ENCODE peak calls at places on chromosomes 16 and 17, in six cellular contexts. P, E, T, Q, A and Y are unnamed samples.

GRCh38 chr17:59427996-59428395 is 96.5 kb downstream of the YPEL2 start:
- DNase-seq in P (no peak), E (peak), T (peak), Q (no peak), A (no peak), Y (peak)

GRCh38 chr16:81586421-81586820 is 141.8 kb downstream of the CMIP start:
- DNase-seq in P (no peak), E (no peak), T (no peak), Q (no peak), A (no peak), Y (no peak)

GRCh38 chr17:76478730-76479514 is 11.5 kb downstream of the AANAT start:
- DNase-seq in P (no peak), E (no peak), T (no peak), Q (no peak), A (no peak), Y (no peak)

GRCh38 chr17:12627177-12627629 is 38.5 kb upstream of the MYOCD start:
- DNase-seq in P (no peak), E (peak), T (peak), Q (peak), A (no peak), Y (no peak)

GRCh38 chr16:88785106-88785924 is at the start of gene PIEZO1:
- DNase-seq in P (peak), E (peak), T (peak), Q (no peak), A (peak), Y (no peak)

GRCh38 chr17:7021993-7022778 is 664 bp upstream of the BCL6B start:
- DNase-seq in P (peak), E (peak), T (peak), Q (peak), A (peak), Y (peak)

GRCh38 chr16:27405546-27406451 is 3.8 kb downstream of the IL21R start:
- DNase-seq in P (no peak), E (peak), T (no peak), Q (peak), A (no peak), Y (no peak)

GRCh38 chr16:88746511-88746910 is 38.5 kb downstream of the PIEZO1 start:
- DNase-seq in P (no peak), E (peak), T (peak), Q (no peak), A (peak), Y (no peak)

GRCh38 chr16:72072514-72073342 is 9.7 kb downstream of the HPR start:
- DNase-seq in P (no peak), E (peak), T (no peak), Q (peak), A (no peak), Y (no peak)

GRCh38 chr16:83793179-83793578 is 14.6 kb upstream of the HSBP1 start:
- DNase-seq in P (no peak), E (no peak), T (no peak), Q (no peak), A (no peak), Y (no peak)

GRCh38 chr17:60372790-60373483 is 19.0 kb downstream of the USP32 start:
- DNase-seq in P (no peak), E (peak), T (no peak), Q (no peak), A (no peak), Y (no peak)

GRCh38 chr17:63950940-63951907 is 19.1 kb upstream of the CD79B start:
- DNase-seq in P (no peak), E (no peak), T (no peak), Q (no peak), A (no peak), Y (no peak)

GRCh38 chr16:1526608-1527555 is 6.6 kb upstream of the TMEM204 start:
- DNase-seq in P (no peak), E (no peak), T (no peak), Q (no peak), A (no peak), Y (no peak)

GRCh38 chr16:943971-944370 is 26.8 kb downstream of the LMF1 start:
- DNase-seq in P (no peak), E (no peak), T (no peak), Q (no peak), A (no peak), Y (no peak)

GRCh38 chr17:78541488-78542237 is 35.5 kb downstream of the DNAH17 start:
- DNase-seq in P (no peak), E (no peak), T (peak), Q (no peak), A (no peak), Y (no peak)

GRCh38 chr17:4232168-4232813 is 31.5 kb downstream of the ANKFY1 start:
- DNase-seq in P (no peak), E (peak), T (no peak), Q (no peak), A (no peak), Y (no peak)

GRCh38 chr17:66841328-66841727 is 6.4 kb downstream of the CACNG5 start:
- DNase-seq in P (no peak), E (no peak), T (no peak), Q (no peak), A (no peak), Y (no peak)

GRCh38 chr17:66542183-66542966 is 240.0 kb downstream of the PRKCA start:
- DNase-seq in P (no peak), E (peak), T (no peak), Q (no peak), A (no peak), Y (no peak)

GRCh38 chr16:1791256-1791942 is 2.1 kb downstream of the IGFALS start:
- DNase-seq in P (no peak), E (no peak), T (peak), Q (no peak), A (no peak), Y (no peak)

GRCh38 chr17:2924211-2924610 is 128.0 kb downstream of the RAP1GAP2 start:
- DNase-seq in P (no peak), E (peak), T (no peak), Q (no peak), A (no peak), Y (no peak)

GRCh38 chr17:65553009-65553645 is 8.3 kb downstream of the AXIN2 start:
- DNase-seq in P (no peak), E (peak), T (no peak), Q (no peak), A (no peak), Y (no peak)

GRCh38 chr17:65163990-65164495 is 26.9 kb downstream of the RGS9 start:
- DNase-seq in P (no peak), E (peak), T (no peak), Q (no peak), A (no peak), Y (no peak)

GRCh38 chr16:87789437-87790277 is 23.9 kb upstream of the KLHDC4 start:
- DNase-seq in P (no peak), E (peak), T (peak), Q (no peak), A (no peak), Y (no peak)

GRCh38 chr17:82892869-82893565 is 53.2 kb upstream of the ZNF750 start:
- DNase-seq in P (peak), E (no peak), T (no peak), Q (no peak), A (no peak), Y (no peak)

GRCh38 chr16:57062329-57062728 is 30.1 kb upstream of the CPNE2 start:
- DNase-seq in P (no peak), E (no peak), T (no peak), Q (no peak), A (no peak), Y (no peak)

GRCh38 chr16:76292218-76292617 is 15.0 kb downstream of the CNTNAP4 start:
- DNase-seq in P (no peak), E (no peak), T (no peak), Q (no peak), A (no peak), Y (no peak)

GRCh38 chr17:78967782-78968362 is 11.9 kb downstream of the LGALS3BP start:
- DNase-seq in P (no peak), E (no peak), T (no peak), Q (no peak), A (no peak), Y (no peak)

GRCh38 chr17:47188266-47188665 is 829 bp downstream of the CDC27 start:
- DNase-seq in P (no peak), E (peak), T (no peak), Q (no peak), A (no peak), Y (no peak)

GRCh38 chr16:19354371-19354770 is 63.3 kb upstream of the TMC5 start:
- DNase-seq in P (no peak), E (no peak), T (no peak), Q (no peak), A (no peak), Y (no peak)

GRCh38 chr17:2399572-2400473 is 1.0 kb downstream of the MNT start:
- DNase-seq in P (peak), E (peak), T (peak), Q (peak), A (peak), Y (peak)

GRCh38 chr17:78605886-78606285 is 28.7 kb upstream of the DNAH17 start:
- DNase-seq in P (no peak), E (no peak), T (no peak), Q (no peak), A (no peak), Y (no peak)

DNA sequence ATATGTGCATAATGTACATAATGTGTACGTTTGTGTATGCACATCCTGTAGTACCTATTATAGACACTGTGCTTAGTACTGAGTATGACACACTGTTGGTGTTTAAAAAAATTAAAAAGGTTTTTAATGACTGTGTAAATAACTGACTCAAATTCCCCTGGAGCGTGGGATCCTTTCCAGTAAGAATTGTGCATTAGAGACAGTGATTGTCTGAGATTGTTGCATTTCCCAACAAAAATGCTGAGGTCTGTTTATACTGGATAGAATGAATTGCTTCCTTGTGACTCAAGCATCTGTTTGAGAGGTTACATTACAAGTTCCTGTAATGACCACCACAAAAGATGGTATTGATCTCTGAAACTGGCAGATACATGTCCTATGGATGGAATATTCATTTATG is 229.0 kb downstream of the CDH11 start:
- DNase-seq in P (no peak), E (peak), T (no peak), Q (no peak), A (no peak), Y (no peak)
- H3K4me3 ChIP-seq in P (no peak), E (no peak), T (no peak), Q (no peak), A (no peak), Y (peak)

GRCh38 chr17:57475786-57476185 is 219.5 kb downstream of the MSI2 start:
- DNase-seq in P (no peak), E (no peak), T (no peak), Q (no peak), A (no peak), Y (no peak)

GRCh38 chr17:57478433-57478832 is 222.1 kb downstream of the MSI2 start:
- DNase-seq in P (no peak), E (peak), T (no peak), Q (no peak), A (no peak), Y (no peak)

GRCh38 chr17:57480438-57481196 is 224.3 kb downstream of the MSI2 start:
- DNase-seq in P (no peak), E (peak), T (no peak), Q (no peak), A (no peak), Y (no peak)

GRCh38 chr17:57478851-57479250 is 222.5 kb downstream of the MSI2 start:
- DNase-seq in P (no peak), E (no peak), T (no peak), Q (no peak), A (no peak), Y (no peak)

DNA sequence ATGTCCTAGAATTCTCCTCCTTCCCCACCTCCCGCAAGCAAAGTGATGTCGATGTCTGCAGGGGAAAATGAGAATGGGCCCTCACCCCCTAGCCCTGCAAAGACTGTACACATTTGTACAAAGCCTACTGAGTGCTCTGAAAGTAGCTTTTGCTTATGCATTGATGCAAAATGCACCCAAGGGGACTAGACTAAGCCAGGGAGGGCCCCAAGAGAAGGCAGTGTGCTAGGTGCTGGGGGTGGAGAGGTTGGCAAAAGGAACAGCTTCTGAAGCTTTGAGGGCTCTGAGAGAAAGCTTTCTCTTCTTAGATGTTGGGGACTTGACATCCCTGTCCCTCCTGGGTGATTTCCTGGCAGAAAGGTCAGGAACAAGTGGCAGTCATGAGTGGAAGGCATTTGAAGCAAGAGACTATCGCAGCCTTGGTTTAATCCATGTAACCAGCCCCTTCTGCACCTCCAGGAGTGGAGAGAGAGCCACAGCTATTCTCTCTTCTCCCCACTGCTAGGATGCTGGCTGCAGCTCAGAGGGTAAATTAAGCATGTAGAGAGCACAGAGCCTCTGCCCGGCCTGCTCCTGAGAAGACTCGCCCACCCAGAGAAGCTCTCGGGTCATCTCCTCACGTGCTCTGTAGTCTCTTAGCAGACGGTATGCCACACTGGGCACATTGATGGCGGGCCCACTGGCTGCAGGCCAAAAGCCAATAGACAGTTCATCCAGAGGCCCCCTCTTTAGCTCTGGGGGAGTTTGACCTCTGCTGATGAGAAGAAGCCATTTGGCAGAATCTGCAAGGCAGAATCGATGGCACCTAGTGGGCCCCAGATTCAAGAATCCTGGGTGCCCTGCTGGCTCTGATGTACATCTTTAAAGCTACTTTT is 221.4 kb downstream of the MSI2 start:
- DNase-seq in P (no peak), E (no peak), T (no peak), Q (no peak), A (no peak), Y (no peak)
- H3K27ac ChIP-seq in P (peak), E (peak), T (no peak), Q (no peak), A (peak), Y (peak)

GRCh38 chr17:81164464-81165245 is 652 bp upstream of the PVALEF start:
- DNase-seq in P (no peak), E (no peak), T (peak), Q (no peak), A (no peak), Y (peak)

GRCh38 chr17:81166033-81166472 is at the start of gene AATK:
- DNase-seq in P (no peak), E (no peak), T (no peak), Q (no peak), A (no peak), Y (no peak)

GRCh38 chr17:81167194-81167524 is 1.1 kb upstream of the AATK start:
- DNase-seq in P (no peak), E (no peak), T (no peak), Q (no peak), A (no peak), Y (no peak)

GRCh38 chr17:81163703-81164413 is 1.4 kb upstream of the PVALEF start:
- DNase-seq in P (no peak), E (no peak), T (no peak), Q (no peak), A (no peak), Y (no peak)

GRCh38 chr17:81165246-81166032 is at the start of gene PVALEF:
- DNase-seq in P (no peak), E (no peak), T (peak), Q (no peak), A (no peak), Y (peak)
- TF ChIP-seq CTCF in P (no peak), E (no peak), T (no peak), Q (no peak), A (no peak), Y (no peak)

DNA sequence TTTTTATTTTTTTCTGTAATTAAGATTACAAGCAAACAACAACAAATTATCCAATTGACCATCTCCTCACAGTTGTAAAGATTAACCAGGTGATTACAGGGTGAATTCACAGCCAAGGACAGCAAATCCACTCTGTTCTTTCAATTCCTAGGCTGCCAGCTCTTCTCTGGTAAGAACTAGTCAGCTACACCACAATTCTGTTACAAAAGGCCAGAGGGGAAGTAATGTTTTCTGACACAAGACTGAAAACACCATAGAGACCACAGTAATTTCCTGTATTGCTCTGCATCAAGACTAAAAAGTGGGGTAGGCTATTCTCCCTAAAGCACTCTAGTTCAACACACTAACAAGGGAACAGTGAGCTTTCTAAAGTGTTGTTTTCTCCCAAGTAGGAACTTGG is 10.6 kb downstream of the CA10 start:
- DNase-seq in P (no peak), E (no peak), T (no peak), Q (no peak), A (no peak), Y (no peak)
- H3K4me3 ChIP-seq in P (no peak), E (no peak), T (no peak), Q (no peak), A (no peak), Y (no peak)